ENCODE peak calls at places on chromosomes 4 and X, in four cellular contexts. One of them, this sample, is unnamed.

GRCh38 chr4:119774840-119775239 is 146.2 kb upstream of the PDE5A start:
- DNase-seq in uterus: no peak
- DNase-seq in lower leg skin: no peak
- DNase-seq in esophagus squamous epithelium: no peak
- DNase-seq in this sample: no peak

GRCh38 chr4:124409044-124409443 is 303.5 kb downstream of the ANKRD50 start:
- DNase-seq in lower leg skin: no peak
- DNase-seq in esophagus squamous epithelium: no peak
- DNase-seq in uterus: no peak
- DNase-seq in this sample: no peak

GRCh38 chr4:83138979-83139378 is 24.4 kb upstream of the PLAC8 start:
- DNase-seq in esophagus squamous epithelium: no peak
- DNase-seq in lower leg skin: no peak
- DNase-seq in uterus: no peak
- DNase-seq in this sample: no peak

GRCh38 chr4:186762361-186762760 is 38.7 kb upstream of the FAT1 start:
- DNase-seq in lower leg skin: no peak
- DNase-seq in uterus: no peak
- DNase-seq in esophagus squamous epithelium: no peak
- DNase-seq in this sample: no peak

GRCh38 chr4:159487284-159487747 is 384.4 kb downstream of the RAPGEF2 start:
- DNase-seq in uterus: no peak
- DNase-seq in esophagus squamous epithelium: no peak
- DNase-seq in lower leg skin: peak; percentile 24
- DNase-seq in this sample: no peak

GRCh38 chr4:183541081-183542045 is 36.5 kb downstream of the ING2 start:
- DNase-seq in esophagus squamous epithelium: no peak
- DNase-seq in lower leg skin: no peak
- DNase-seq in uterus: no peak
- DNase-seq in this sample: no peak

GRCh38 chr4:19216495-19216894 is 1035.2 kb upstream of the SLIT2 start:
- DNase-seq in uterus: no peak
- DNase-seq in esophagus squamous epithelium: no peak
- DNase-seq in lower leg skin: no peak
- DNase-seq in this sample: no peak

GRCh38 chrX:69919749-69920148 is 130.0 kb downstream of the AWAT2 start:
- DNase-seq in uterus: no peak
- DNase-seq in lower leg skin: no peak
- DNase-seq in esophagus squamous epithelium: no peak
- DNase-seq in this sample: no peak

GRCh38 chr4:86973668-86974067 is 38.9 kb downstream of the AFF1 start:
- DNase-seq in uterus: no peak
- DNase-seq in esophagus squamous epithelium: no peak
- DNase-seq in lower leg skin: no peak
- DNase-seq in this sample: no peak

GRCh38 chr4:186651624-186652023 is 72.0 kb downstream of the FAT1 start:
- DNase-seq in esophagus squamous epithelium: no peak
- DNase-seq in lower leg skin: no peak
- DNase-seq in uterus: no peak
- DNase-seq in this sample: no peak

GRCh38 chrX:56498756-56499155 is 64.7 kb upstream of the UBQLN2 start:
- DNase-seq in lower leg skin: no peak
- DNase-seq in uterus: no peak
- DNase-seq in esophagus squamous epithelium: no peak
- DNase-seq in this sample: no peak

GRCh38 chrX:97367149-97367548 is 483.4 kb downstream of the RPA4 start:
- DNase-seq in uterus: no peak
- DNase-seq in esophagus squamous epithelium: no peak
- DNase-seq in lower leg skin: no peak
- DNase-seq in this sample: no peak

GRCh38 chr4:5722328-5722727 is 11.3 kb downstream of the EVC start:
- DNase-seq in lower leg skin: no peak
- DNase-seq in uterus: no peak
- DNase-seq in esophagus squamous epithelium: no peak
- DNase-seq in this sample: no peak

GRCh38 chrX:143580266-143580665 is 55.6 kb downstream of the SLITRK4 start:
- DNase-seq in lower leg skin: peak; percentile 15
- DNase-seq in uterus: no peak
- DNase-seq in esophagus squamous epithelium: no peak
- DNase-seq in this sample: no peak

GRCh38 chrX:21295246-21295820 is 78.9 kb upstream of the CNKSR2 start:
- DNase-seq in lower leg skin: no peak
- DNase-seq in uterus: no peak
- DNase-seq in esophagus squamous epithelium: no peak
- DNase-seq in this sample: no peak

GRCh38 chr4:78483811-78484210 is 67.8 kb upstream of the ANXA3 start:
- DNase-seq in esophagus squamous epithelium: no peak
- DNase-seq in uterus: no peak
- DNase-seq in lower leg skin: no peak
- DNase-seq in this sample: no peak

GRCh38 chr4:108693819-108694218 is 43.4 kb downstream of the OSTC start:
- DNase-seq in uterus: no peak
- DNase-seq in lower leg skin: no peak
- DNase-seq in esophagus squamous epithelium: no peak
- DNase-seq in this sample: no peak

GRCh38 chr4:110671679-110672078 is 48.8 kb upstream of the PITX2 start:
- DNase-seq in uterus: no peak
- DNase-seq in lower leg skin: no peak
- DNase-seq in esophagus squamous epithelium: no peak
- DNase-seq in this sample: no peak
- TF ChIP-seq CTCF in uterus: no peak
- TF ChIP-seq CTCF in lower leg skin: no peak
- TF ChIP-seq CTCF in esophagus squamous epithelium: no peak
- TF ChIP-seq CTCF in this sample: no peak

GRCh38 chr4:132614682-132615081 is 534.4 kb upstream of the PCDH10 start:
- DNase-seq in lower leg skin: no peak
- DNase-seq in uterus: no peak
- DNase-seq in esophagus squamous epithelium: no peak
- DNase-seq in this sample: no peak
- TF ChIP-seq CTCF in lower leg skin: no peak
- TF ChIP-seq CTCF in uterus: no peak
- TF ChIP-seq CTCF in esophagus squamous epithelium: peak; percentile 20
- TF ChIP-seq CTCF in this sample: no peak

GRCh38 chrX:129682979-129683378 is 28.2 kb upstream of the APLN start:
- DNase-seq in uterus: no peak
- DNase-seq in esophagus squamous epithelium: no peak
- DNase-seq in lower leg skin: no peak
- DNase-seq in this sample: no peak

GRCh38 chrX:129678881-129679195 is 24.1 kb upstream of the APLN start:
- DNase-seq in uterus: no peak
- DNase-seq in lower leg skin: no peak
- DNase-seq in esophagus squamous epithelium: no peak
- DNase-seq in this sample: no peak

GRCh38 chrX:129679856-129680255 is 25.1 kb upstream of the APLN start:
- DNase-seq in uterus: no peak
- DNase-seq in esophagus squamous epithelium: no peak
- DNase-seq in lower leg skin: no peak
- DNase-seq in this sample: no peak

DNA sequence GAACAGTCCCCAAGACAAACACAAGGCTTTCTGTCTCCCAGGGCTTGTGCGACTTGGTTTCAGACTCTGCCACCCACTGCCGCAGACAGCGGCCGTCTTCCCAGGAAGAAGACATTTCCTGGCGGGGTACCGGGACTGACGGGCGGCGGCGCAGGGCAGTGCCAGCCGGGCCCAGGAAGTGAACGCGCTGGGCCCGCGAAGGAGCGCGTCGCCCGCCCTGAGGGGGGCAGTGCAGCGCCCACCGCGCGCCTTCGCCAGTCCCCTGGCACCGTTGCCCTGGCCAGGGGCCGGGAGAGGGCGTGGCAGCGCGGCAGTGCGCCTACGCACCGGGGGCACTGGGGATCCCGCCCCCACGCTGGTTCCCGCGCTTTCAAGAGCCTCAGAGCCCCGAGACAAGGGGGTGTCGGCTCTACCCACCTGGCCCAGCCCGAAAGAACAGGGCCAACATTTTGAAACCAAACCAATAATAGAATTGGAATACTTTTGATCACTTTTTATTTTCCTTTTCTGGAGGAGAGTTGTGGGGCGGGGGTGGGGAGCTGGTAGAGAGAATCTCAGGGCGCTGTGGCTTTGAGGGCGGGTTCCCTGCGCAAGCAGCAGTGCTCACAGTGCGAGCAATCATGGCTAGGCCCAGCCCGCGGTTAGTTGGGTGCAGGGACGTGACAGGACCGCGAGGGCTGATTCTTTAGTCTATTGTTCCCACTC is 23.6 kb upstream of the APLN start:
- DNase-seq in esophagus squamous epithelium: no peak
- DNase-seq in uterus: no peak
- DNase-seq in lower leg skin: no peak
- DNase-seq in this sample: no peak
- TF ChIP-seq CTCF in esophagus squamous epithelium: peak; percentile 28
- TF ChIP-seq CTCF in uterus: peak; percentile 8
- TF ChIP-seq CTCF in lower leg skin: no peak
- TF ChIP-seq CTCF in this sample: no peak

DNA sequence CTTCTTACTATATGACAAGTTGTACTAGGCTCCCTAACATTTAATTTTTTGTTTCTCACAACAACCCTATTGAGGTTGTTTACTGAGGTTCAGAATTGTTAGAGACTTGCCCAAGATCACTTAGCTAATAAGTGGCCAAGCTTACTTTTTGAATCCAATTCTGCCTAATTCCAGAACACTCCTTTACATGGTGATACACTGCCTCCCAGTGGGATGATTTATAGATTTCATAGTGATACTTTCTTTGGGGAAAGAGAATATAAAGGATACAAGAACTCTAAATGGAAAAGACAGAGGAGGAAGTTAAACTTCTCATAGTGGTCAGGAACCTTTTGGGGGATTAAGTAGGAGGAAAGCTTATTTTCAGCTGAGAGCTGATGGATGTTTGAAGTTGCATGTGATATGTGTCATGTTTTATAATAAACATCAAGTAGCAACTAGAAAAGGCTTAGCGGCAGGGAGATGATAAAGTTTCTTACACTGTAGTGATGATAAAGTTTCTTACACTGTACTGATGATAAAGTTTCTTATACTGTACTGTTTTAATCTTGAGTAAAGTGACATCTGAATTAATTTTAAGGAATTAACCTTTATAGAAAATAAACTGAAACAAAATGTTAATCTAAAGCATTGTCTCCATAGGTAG is 15.3 kb downstream of the STAG2 start:
- DNase-seq in uterus: no peak
- DNase-seq in lower leg skin: no peak
- DNase-seq in esophagus squamous epithelium: no peak
- DNase-seq in this sample: no peak
- TF ChIP-seq CTCF in uterus: no peak
- TF ChIP-seq CTCF in lower leg skin: no peak
- TF ChIP-seq CTCF in esophagus squamous epithelium: peak; percentile 23
- TF ChIP-seq CTCF in this sample: no peak